ENCODE peak calls at places on chromosomes 13 and 19, in seven cellular contexts. R, V, I, B, G, N and F are unnamed samples.

GRCh38 chr19:6730153-6730804 is 7.1 kb downstream of the GPR108 start:
- DNase-seq in R (peak; percentile 46), V (peak; percentile 46), I (no peak), B (no peak), G (no peak), N (no peak), F (no peak)

GRCh38 chr13:38394777-38395504 is 45.3 kb downstream of the UFM1 start:
- DNase-seq in R (no peak), V (peak; percentile 69), I (peak; percentile 81), B (no peak), G (no peak), N (peak; percentile 69), F (no peak)

GRCh38 chr13:39327080-39327479 is 275.9 kb downstream of the LHFPL6 start:
- DNase-seq in R (no peak), V (no peak), I (no peak), B (no peak), G (no peak), N (no peak), F (no peak)

GRCh38 chr19:14497347-14497921 is 1.5 kb upstream of the GIPC1 start:
- DNase-seq in R (no peak), V (peak; percentile 53), I (no peak), B (no peak), G (peak; percentile 61), N (peak; percentile 47), F (no peak)

GRCh38 chr13:80361883-80362327 is 21.0 kb upstream of the SPRY2 start:
- DNase-seq in R (no peak), V (no peak), I (no peak), B (no peak), G (no peak), N (no peak), F (peak; percentile 52)

GRCh38 chr13:21759503-21759902 is 88.6 kb downstream of the FGF9 start:
- DNase-seq in R (no peak), V (no peak), I (no peak), B (no peak), G (no peak), N (no peak), F (no peak)

GRCh38 chr13:23679214-23679613 is 109.0 kb downstream of the TNFRSF19 start:
- DNase-seq in R (no peak), V (peak; percentile 49), I (peak; percentile 65), B (no peak), G (no peak), N (peak; percentile 67), F (no peak)

GRCh38 chr13:21076265-21076653 is 14.9 kb upstream of the LATS2 start:
- DNase-seq in R (no peak), V (no peak), I (no peak), B (no peak), G (no peak), N (no peak), F (no peak)

GRCh38 chr13:19053561-19053960 is 128.1 kb downstream of the TUBA3C start:
- DNase-seq in R (no peak), V (no peak), I (no peak), B (no peak), G (no peak), N (no peak), F (no peak)

GRCh38 chr19:10454267-10454666 is 33.9 kb downstream of the PDE4A start:
- DNase-seq in R (peak; percentile 28), V (peak; percentile 43), I (no peak), B (no peak), G (peak; percentile 12), N (peak; percentile 34), F (peak; percentile 35)

GRCh38 chr13:20461481-20461859 is 64.2 kb downstream of the CRYL1 start:
- DNase-seq in R (peak; percentile 19), V (peak; percentile 53), I (peak; percentile 30), B (no peak), G (peak; percentile 29), N (peak; percentile 17), F (no peak)

GRCh38 chr19:14048439-14049153 is 13.3 kb downstream of the PALM3 start:
- DNase-seq in R (peak; percentile 76), V (peak; percentile 48), I (no peak), B (peak; percentile 44), G (no peak), N (peak; percentile 41), F (peak; percentile 35)

GRCh38 chr13:91247768-91248167 is 99.7 kb upstream of the MIR17HG start:
- DNase-seq in R (no peak), V (peak; percentile 1), I (no peak), B (no peak), G (no peak), N (no peak), F (no peak)

GRCh38 chr19:46624958-46625661 is at the start of gene PTGIR:
- DNase-seq in R (peak; percentile 54), V (peak; percentile 92), I (peak; percentile 72), B (peak; percentile 81), G (peak; percentile 91), N (peak; percentile 97), F (no peak)

GRCh38 chr13:30666113-30666512 is 48.4 kb downstream of the USPL1 start:
- DNase-seq in R (no peak), V (no peak), I (no peak), B (no peak), G (no peak), N (no peak), F (no peak)

GRCh38 chr19:1068111-1069001 is 1.4 kb downstream of the ARHGAP45 start:
- DNase-seq in R (peak; percentile 89), V (no peak), I (no peak), B (peak; percentile 52), G (no peak), N (no peak), F (peak; percentile 85)

GRCh38 chr19:1069009-1069779 is 2.2 kb downstream of the ARHGAP45 start:
- DNase-seq in R (peak; percentile 59), V (no peak), I (no peak), B (peak; percentile 71), G (no peak), N (no peak), F (peak; percentile 71)

GRCh38 chr19:1070931-1071791 is 4.2 kb downstream of the ARHGAP45 start:
- DNase-seq in R (no peak), V (peak; percentile 39), I (no peak), B (no peak), G (no peak), N (no peak), F (no peak)

GRCh38 chr19:1072371-1073015 is 5.5 kb downstream of the ARHGAP45 start:
- DNase-seq in R (no peak), V (no peak), I (no peak), B (no peak), G (no peak), N (no peak), F (no peak)

DNA sequence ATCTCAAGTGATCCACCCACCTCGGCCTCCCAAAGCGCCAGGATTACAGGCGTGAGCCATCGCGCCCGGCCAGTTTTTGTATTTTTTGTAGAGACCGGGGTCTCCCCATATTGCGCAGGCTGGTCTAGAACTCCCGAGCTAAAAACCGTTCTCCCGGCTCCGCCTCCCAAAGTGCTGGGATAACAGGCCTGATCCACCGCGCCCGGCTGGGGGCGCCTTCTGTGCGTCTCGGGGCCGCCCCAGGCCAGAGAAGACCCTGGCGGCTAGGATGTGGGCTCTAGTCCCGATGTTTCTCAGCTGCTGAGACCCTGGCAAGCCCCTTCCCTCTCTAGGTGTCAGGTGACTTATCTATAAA is 3.6 kb downstream of the ARHGAP45 start:
- DNase-seq in R (no peak), V (no peak), I (peak; percentile 12), B (no peak), G (no peak), N (peak; percentile 43), F (no peak)
- H3K4me3 ChIP-seq in R (no peak overlapping the region), V (no peak overlapping the region), I (no peak overlapping the region), B (no peak overlapping the region), G (no peak overlapping the region), N (no peak overlapping the region), F (no peak overlapping the region)

DNA sequence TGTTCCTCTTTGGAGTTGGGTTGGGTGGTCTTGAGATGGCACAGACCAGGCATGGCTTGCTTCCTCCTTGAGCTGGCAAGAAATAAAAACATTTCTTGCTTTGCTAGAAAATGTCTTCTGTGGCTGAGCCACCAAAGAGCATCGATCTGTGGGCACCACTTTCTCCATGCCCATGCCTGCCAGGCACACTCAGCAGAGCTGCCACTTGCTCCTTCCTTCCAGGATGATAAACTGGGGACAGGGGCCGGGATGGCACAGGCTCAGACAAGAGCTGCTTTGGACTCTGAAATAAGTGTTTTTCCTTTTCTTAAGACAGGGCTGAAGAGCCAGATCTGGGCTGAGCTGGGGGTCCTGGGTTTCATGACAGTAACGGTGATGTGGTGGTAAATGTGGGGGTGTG is 32.8 kb downstream of the NFIX start:
- DNase-seq in R (no peak), V (no peak), I (no peak), B (no peak), G (no peak), N (no peak), F (no peak)
- H3K4me3 ChIP-seq in R (no peak overlapping the region), V (peak overlapping the region; percentile 85), I (no peak overlapping the region), B (no peak overlapping the region), G (no peak overlapping the region), N (no peak overlapping the region), F (no peak overlapping the region)

DNA sequence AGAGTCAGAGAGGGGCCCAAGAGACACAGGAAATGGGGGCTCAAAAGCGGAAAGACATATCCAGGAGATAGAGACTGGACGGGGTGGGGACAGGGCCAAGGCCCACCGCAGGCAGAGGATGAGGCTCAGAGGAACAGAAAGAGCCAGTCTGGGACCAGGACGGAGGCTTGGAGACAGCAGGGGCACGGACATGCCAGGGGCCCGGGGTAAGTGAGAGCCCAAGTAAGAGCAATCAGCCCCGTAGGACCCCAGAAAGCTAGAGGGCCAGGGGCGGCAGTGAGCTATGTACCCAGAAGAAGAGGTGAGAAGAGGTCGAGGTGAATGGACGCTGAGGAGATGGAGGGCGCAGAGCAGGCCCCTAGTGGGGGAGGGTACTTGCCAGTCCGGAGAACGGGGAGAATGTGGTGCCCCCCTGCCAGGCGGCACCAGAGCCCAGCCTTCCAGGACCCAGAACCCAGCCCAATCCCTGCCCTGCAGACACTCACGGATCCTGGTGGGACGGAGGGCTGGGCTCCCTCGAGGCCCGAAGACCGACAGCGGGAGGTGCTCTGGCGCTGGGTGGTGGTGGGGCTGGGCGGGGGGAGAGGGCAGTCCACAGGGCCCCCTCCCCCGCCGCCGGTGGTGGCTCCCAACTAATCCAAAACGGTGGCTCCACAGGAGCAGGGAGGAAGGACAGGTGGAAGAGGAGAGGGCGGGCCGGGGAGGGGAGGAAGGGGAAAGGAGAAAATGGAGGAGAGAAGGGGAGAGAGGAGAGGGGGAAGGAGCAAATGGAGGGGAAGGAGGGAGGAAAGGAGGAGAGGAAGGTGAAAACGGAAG is 1.0 kb downstream of the GRIK5 start:
- DNase-seq in R (no peak), V (no peak), I (no peak), B (no peak), G (no peak), N (no peak), F (no peak)
- H3K4me3 ChIP-seq in R (no peak overlapping the region), V (no peak overlapping the region), I (no peak overlapping the region), B (peak overlapping the region; percentile 59), G (no peak overlapping the region), N (no peak overlapping the region), F (no peak overlapping the region)

DNA sequence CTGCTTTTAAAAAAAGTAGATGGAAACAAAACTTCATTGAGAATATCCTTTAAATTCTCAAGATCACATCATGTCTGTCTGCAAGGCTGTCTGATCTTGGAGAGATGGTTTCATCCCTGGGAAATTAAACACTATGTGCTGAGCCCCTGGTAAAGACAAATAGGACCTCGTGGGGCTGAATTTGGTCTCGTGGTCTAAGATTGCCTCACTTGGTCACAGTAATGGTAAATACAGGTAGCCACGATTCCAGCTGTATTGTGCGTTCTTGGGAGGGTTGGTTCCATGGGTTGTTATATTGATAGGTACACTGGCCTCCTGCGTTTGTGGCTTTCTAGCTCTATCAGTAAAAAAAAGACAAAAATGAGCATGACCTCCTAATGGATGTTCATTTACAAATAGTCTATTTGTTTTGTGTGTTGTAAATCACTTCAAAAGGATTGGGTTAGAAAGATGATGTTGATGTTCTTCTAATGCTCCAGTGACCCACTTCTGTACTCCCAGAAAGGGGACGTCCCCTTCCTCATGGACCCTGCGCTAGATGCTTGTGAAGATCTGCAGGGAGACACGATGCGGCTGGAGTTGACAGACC is 1.7 kb downstream of the CEBPG start:
- DNase-seq in R (no peak), V (no peak), I (peak; percentile 9), B (no peak), G (no peak), N (no peak), F (no peak)
- H3K4me3 ChIP-seq in R (peak overlapping the region; percentile 76), V (peak overlapping the region; percentile 100), I (peak overlapping the region; percentile 84), B (peak overlapping the region; percentile 75), G (peak overlapping the region; percentile 73), N (peak overlapping the region; percentile 70), F (no peak overlapping the region)